ENCODE peak calls at places on chromosomes 6 and 20, in eight cellular contexts. O is mucosa of gallbladder; V is HFF-Myc; T is non-pigmented ciliary epithelial cell; P is heart left ventricle; A is AG08395; Z is CD8-positive, alpha-beta memory T cell; Y is endothelial cell. H is an unnamed sample.

GRCh38 chr20:20261159-20261558 is 106.7 kb upstream of the INSM1 start:
- DNase-seq in A (no peak), O (no peak), Z (no peak), Y (no peak), T (no peak), P (no peak), V (no peak), H (no peak)

GRCh38 chr6:163341224-163341623 is 73.3 kb upstream of the QKI start:
- DNase-seq in V (no peak), T (no peak), Z (no peak), O (no peak), A (no peak), P (no peak), Y (no peak), H (no peak)

GRCh38 chr20:14127831-14128230 is 132.5 kb downstream of the MACROD2 start:
- DNase-seq in V (no peak), T (no peak), Y (no peak), A (no peak), O (no peak), P (no peak), Z (no peak), H (no peak)

GRCh38 chr6:16819752-16820151 is 58.5 kb upstream of the ATXN1 start:
- DNase-seq in O (no peak), Z (no peak), P (no peak), V (no peak), Y (no peak), A (no peak), T (no peak), H (no peak)

GRCh38 chr6:32151131-32151884 is 431 bp downstream of the PRRT1 start:
- DNase-seq in T (no peak), P (no peak), A (no peak), O (no peak), Y (no peak), Z (no peak), V (no peak), H (no peak)

GRCh38 chr6:24858154-24858801 is 59.6 kb upstream of the ARMH2 start:
- DNase-seq in P (no peak), Y (no peak), V (no peak), A (peak), T (no peak), Z (peak), O (no peak), H (no peak)

GRCh38 chr6:113570176-113570575 is 287.0 kb upstream of the MARCKS start:
- DNase-seq in Y (no peak), V (no peak), A (peak), P (no peak), Z (no peak), O (no peak), T (no peak), H (no peak)

GRCh38 chr6:105321207-105321606 is 81.7 kb downstream of the PREP start:
- DNase-seq in Z (no peak), A (no peak), P (no peak), V (no peak), O (no peak), T (no peak), Y (no peak), H (no peak)

GRCh38 chr6:162612613-162613012 is 115.0 kb downstream of the PRKN start:
- DNase-seq in T (no peak), A (no peak), P (no peak), Y (no peak), V (no peak), O (no peak), Z (no peak), H (no peak)

GRCh38 chr6:88843040-88843439 is 120.4 kb downstream of the RNGTT start:
- DNase-seq in O (no peak), V (peak), P (no peak), A (peak), T (peak), Z (no peak), Y (no peak), H (peak)

GRCh38 chr20:4592316-4593148 is 129.2 kb upstream of the PRND start:
- DNase-seq in Y (peak), P (no peak), A (peak), Z (peak), T (no peak), O (peak), V (no peak), H (no peak)

GRCh38 chr6:34243901-34244884 is 4.6 kb downstream of the SMIM29 start:
- DNase-seq in Y (no peak), P (no peak), A (peak), V (peak), Z (no peak), O (no peak), T (peak), H (peak)

GRCh38 chr6:52509281-52510212 is 67.3 kb downstream of the TRAM2 start:
- DNase-seq in V (no peak), P (no peak), Y (no peak), Z (no peak), A (peak), O (no peak), T (no peak), H (no peak)

GRCh38 chr6:45423901-45424627 is 46.3 kb upstream of the SUPT3H start:
- DNase-seq in P (peak), Y (peak), Z (no peak), T (no peak), A (no peak), O (no peak), V (no peak), H (no peak)

GRCh38 chr20:38581013-38581412 is at the start of gene ADIG:
- DNase-seq in V (no peak), Z (no peak), P (peak), A (no peak), Y (no peak), O (peak), T (no peak), H (no peak)

GRCh38 chr20:6714202-6714800 is 53.2 kb upstream of the BMP2 start:
- DNase-seq in Z (no peak), Y (no peak), A (no peak), P (no peak), T (no peak), V (no peak), O (peak), H (no peak)

GRCh38 chr20:1462834-1463233 is 3.8 kb downstream of the NSFL1C start:
- DNase-seq in A (no peak), T (no peak), V (no peak), Y (no peak), Z (no peak), O (no peak), P (no peak), H (no peak)

GRCh38 chr6:37137201-37137880 is 32.6 kb upstream of the PIM1 start:
- DNase-seq in Z (no peak), Y (peak), T (peak), P (no peak), O (peak), V (peak), A (peak), H (peak)

H was measured in AG04450.